ENCODE peak calls at places on chromosomes 4 and X, in six cellular contexts. One of them, this sample, is unnamed.

GRCh38 chr4:61838072-61838471 is 637.9 kb downstream of the ADGRL3 start:
- DNase-seq in heart right ventricle: no peak
- DNase-seq in CD8-positive, alpha-beta T cell: no peak
- DNase-seq in PC-3: peak
- DNase-seq in K562: no peak
- DNase-seq in lung: no peak
- DNase-seq in this sample: no peak

GRCh38 chr4:113574636-113575103 is 186.9 kb downstream of the CAMK2D start:
- DNase-seq in heart right ventricle: no peak
- DNase-seq in CD8-positive, alpha-beta T cell: no peak
- DNase-seq in PC-3: no peak
- DNase-seq in K562: no peak
- DNase-seq in lung: no peak
- DNase-seq in this sample: no peak

GRCh38 chr4:110175634-110176033 is 22.8 kb downstream of the ELOVL6 start:
- DNase-seq in heart right ventricle: no peak
- DNase-seq in CD8-positive, alpha-beta T cell: no peak
- DNase-seq in PC-3: peak
- DNase-seq in K562: no peak
- DNase-seq in lung: no peak
- DNase-seq in this sample: no peak

GRCh38 chr4:139278956-139279722 is 886 bp downstream of the MGARP start:
- DNase-seq in heart right ventricle: no peak
- DNase-seq in CD8-positive, alpha-beta T cell: no peak
- DNase-seq in PC-3: no peak
- DNase-seq in K562: no peak
- DNase-seq in lung: no peak
- DNase-seq in this sample: no peak

GRCh38 chr4:881709-882108 is 50.4 kb downstream of the GAK start:
- DNase-seq in heart right ventricle: no peak
- DNase-seq in CD8-positive, alpha-beta T cell: peak
- DNase-seq in PC-3: no peak
- DNase-seq in K562: no peak
- DNase-seq in lung: no peak
- DNase-seq in this sample: no peak

GRCh38 chr4:143352052-143352451 is 15.4 kb downstream of the GAB1 start:
- DNase-seq in heart right ventricle: no peak
- DNase-seq in CD8-positive, alpha-beta T cell: no peak
- DNase-seq in PC-3: peak
- DNase-seq in K562: no peak
- DNase-seq in lung: no peak
- DNase-seq in this sample: no peak

GRCh38 chrX:69133561-69134542 is 31.4 kb downstream of the PJA1 start:
- DNase-seq in heart right ventricle: no peak
- DNase-seq in CD8-positive, alpha-beta T cell: no peak
- DNase-seq in PC-3: peak
- DNase-seq in K562: peak
- DNase-seq in lung: no peak
- DNase-seq in this sample: no peak

GRCh38 chrX:74351760-74352159 is 47.8 kb downstream of the ZCCHC13 start:
- DNase-seq in heart right ventricle: no peak
- DNase-seq in CD8-positive, alpha-beta T cell: no peak
- DNase-seq in PC-3: no peak
- DNase-seq in K562: peak
- DNase-seq in lung: no peak
- DNase-seq in this sample: no peak

GRCh38 chrX:136812286-136812685 is 31.6 kb upstream of the ARHGEF6 start:
- DNase-seq in heart right ventricle: no peak
- DNase-seq in CD8-positive, alpha-beta T cell: no peak
- DNase-seq in PC-3: no peak
- DNase-seq in K562: no peak
- DNase-seq in lung: no peak
- DNase-seq in this sample: no peak

GRCh38 chr4:36042122-36042970 is 202.0 kb downstream of the ARAP2 start:
- DNase-seq in heart right ventricle: no peak
- DNase-seq in CD8-positive, alpha-beta T cell: no peak
- DNase-seq in PC-3: no peak
- DNase-seq in K562: no peak
- DNase-seq in lung: no peak
- DNase-seq in this sample: no peak

GRCh38 chr4:134531013-134531412 is 329.4 kb upstream of the PABPC4L start:
- DNase-seq in heart right ventricle: no peak
- DNase-seq in CD8-positive, alpha-beta T cell: no peak
- DNase-seq in PC-3: no peak
- DNase-seq in K562: no peak
- DNase-seq in lung: no peak
- DNase-seq in this sample: no peak

GRCh38 chr4:79408063-79408462 is at the start of gene GK2:
- DNase-seq in heart right ventricle: peak
- DNase-seq in CD8-positive, alpha-beta T cell: no peak
- DNase-seq in PC-3: no peak
- DNase-seq in K562: no peak
- DNase-seq in lung: no peak
- DNase-seq in this sample: no peak

GRCh38 chrX:119008122-119008744 is 33.8 kb downstream of the LONRF3 start:
- DNase-seq in heart right ventricle: peak
- DNase-seq in CD8-positive, alpha-beta T cell: peak
- DNase-seq in PC-3: peak
- DNase-seq in K562: peak
- DNase-seq in lung: no peak
- DNase-seq in this sample: no peak

GRCh38 chrX:150983526-150984163 is 510 bp downstream of the HMGB3 start:
- DNase-seq in heart right ventricle: no peak
- DNase-seq in CD8-positive, alpha-beta T cell: no peak
- DNase-seq in PC-3: no peak
- DNase-seq in K562: no peak
- DNase-seq in lung: no peak
- DNase-seq in this sample: no peak
- H3K27ac ChIP-seq in heart right ventricle: no peak
- H3K27ac ChIP-seq in CD8-positive, alpha-beta T cell: no peak
- H3K27ac ChIP-seq in PC-3: peak
- H3K27ac ChIP-seq in K562: peak
- H3K27ac ChIP-seq in lung: peak
- H3K27ac ChIP-seq in this sample: no peak

DNA sequence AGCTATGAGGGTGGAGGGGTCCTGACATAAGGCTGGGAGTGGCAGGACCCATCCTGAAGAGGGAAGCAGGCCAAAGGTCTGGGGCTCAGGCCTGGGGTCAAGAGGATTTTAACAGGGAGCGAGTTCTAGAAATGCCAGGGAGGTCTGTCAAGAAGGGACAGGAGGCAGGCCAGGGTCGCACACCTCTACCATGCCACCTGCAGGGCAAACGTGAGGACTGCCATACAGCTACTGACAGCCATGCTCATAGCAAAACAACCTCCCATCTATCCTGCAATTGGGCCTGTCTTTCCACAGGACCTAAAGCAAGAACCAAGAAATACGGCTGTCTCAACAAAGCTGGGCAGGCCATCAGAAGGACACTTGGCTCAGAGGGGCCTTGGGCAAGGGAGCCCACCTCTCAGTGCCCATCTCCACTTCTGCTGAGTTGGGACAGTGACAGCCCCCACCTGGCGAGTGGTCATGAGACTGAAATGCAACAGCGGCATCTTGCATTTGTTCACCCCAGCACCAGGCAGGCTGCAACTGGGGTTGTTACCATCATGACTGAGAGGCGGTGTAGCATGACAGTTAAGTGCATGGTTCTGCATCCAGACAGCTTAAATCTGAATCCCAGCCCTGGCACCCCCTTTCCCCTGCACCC is 92.7 kb downstream of the WFS1 start:
- DNase-seq in heart right ventricle: no peak
- DNase-seq in CD8-positive, alpha-beta T cell: no peak
- DNase-seq in PC-3: peak
- DNase-seq in K562: no peak
- DNase-seq in lung: no peak
- DNase-seq in this sample: no peak
- TF ChIP-seq CTCF in heart right ventricle: no peak
- TF ChIP-seq CTCF in CD8-positive, alpha-beta T cell: no peak
- TF ChIP-seq CTCF in PC-3: peak
- TF ChIP-seq CTCF in K562: no peak
- TF ChIP-seq CTCF in lung: no peak
- TF ChIP-seq CTCF in this sample: no peak

DNA sequence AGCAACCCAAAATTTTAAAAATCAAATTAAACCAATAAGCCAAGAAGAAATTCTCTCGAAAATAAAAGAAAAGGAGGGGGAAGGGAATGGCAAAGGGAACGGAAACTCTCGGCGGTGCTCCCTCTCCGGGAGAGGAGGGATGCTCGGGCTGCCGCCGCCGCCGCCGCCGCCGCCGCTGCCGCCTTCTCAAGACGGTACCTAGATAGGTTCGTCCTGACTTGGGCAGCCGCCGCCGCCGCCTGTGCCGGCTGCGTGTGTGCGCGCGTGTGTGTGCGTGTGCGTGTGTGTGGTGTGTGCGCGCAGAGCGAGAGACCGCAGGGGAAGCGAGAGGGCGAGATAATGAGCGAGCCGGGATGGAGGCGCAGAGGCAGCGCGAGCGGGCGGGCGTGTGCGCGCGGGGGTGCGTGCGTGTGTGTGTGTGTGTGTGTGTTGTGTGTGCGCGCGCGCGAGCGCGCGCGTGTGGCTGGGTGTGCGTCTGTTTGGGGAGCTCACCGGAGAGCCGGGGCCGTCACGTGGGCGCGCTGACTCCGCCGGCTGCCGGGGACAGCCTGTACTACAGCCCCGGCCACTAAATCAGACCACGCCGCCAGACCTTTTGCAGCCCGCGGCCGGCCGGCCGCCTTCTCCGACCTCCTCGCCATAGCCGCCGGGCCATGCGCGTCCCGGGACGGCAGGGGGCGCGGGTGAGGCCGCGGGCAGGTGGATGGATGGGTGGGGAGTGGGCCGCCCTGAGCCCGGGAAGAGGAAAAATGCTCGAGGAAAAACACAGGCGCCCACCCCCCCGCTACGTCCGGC is 111.6 kb downstream of the DHX15 start:
- DNase-seq in heart right ventricle: peak
- DNase-seq in CD8-positive, alpha-beta T cell: peak
- DNase-seq in PC-3: peak
- DNase-seq in K562: peak
- DNase-seq in lung: peak
- DNase-seq in this sample: peak
- H3K27ac ChIP-seq in heart right ventricle: peak
- H3K27ac ChIP-seq in CD8-positive, alpha-beta T cell: no peak
- H3K27ac ChIP-seq in PC-3: no peak
- H3K27ac ChIP-seq in K562: no peak
- H3K27ac ChIP-seq in lung: peak
- H3K27ac ChIP-seq in this sample: peak

GRCh38 chrX:108590496-108590895 is 145.9 kb downstream of the IRS4 start:
- DNase-seq in heart right ventricle: no peak
- DNase-seq in CD8-positive, alpha-beta T cell: no peak
- DNase-seq in PC-3: no peak
- DNase-seq in K562: no peak
- DNase-seq in lung: no peak
- DNase-seq in this sample: no peak

GRCh38 chrX:108582151-108582550 is 142.5 kb downstream of the COL4A5 start:
- DNase-seq in heart right ventricle: no peak
- DNase-seq in CD8-positive, alpha-beta T cell: no peak
- DNase-seq in PC-3: no peak
- DNase-seq in K562: no peak
- DNase-seq in lung: no peak
- DNase-seq in this sample: no peak

DNA sequence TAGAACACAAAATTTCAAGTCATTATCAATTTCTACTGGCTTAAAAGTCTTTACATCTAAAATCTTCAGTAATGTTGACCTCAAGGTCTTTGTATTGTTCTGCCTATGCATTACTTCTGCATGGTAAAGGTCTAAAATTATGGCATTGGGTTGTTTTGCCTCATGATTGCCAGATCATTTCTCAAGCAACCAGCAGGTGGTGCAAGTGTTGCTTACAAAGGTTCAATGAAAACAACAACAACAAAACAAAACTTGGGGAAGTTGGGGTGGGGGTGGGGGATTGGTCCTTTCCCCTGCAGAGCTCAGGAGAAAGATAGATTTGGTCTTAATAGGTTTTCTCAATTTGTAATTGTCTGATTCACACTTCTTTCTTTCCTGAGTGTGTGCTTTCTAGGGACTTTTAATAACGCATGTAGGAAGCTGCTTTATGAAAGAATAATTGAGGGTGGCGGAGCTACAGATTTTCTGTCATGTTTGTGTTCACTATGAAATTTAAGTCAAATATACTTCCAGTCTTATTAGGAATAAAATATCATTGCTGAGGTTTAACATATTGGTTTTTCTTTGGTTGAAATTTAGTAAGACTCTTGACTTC is 145.1 kb downstream of the COL4A5 start:
- DNase-seq in heart right ventricle: no peak
- DNase-seq in CD8-positive, alpha-beta T cell: no peak
- DNase-seq in PC-3: peak
- DNase-seq in K562: peak
- DNase-seq in lung: no peak
- DNase-seq in this sample: no peak
- TF ChIP-seq CTCF in heart right ventricle: no peak
- TF ChIP-seq CTCF in CD8-positive, alpha-beta T cell: no peak
- TF ChIP-seq CTCF in PC-3: peak
- TF ChIP-seq CTCF in K562: peak
- TF ChIP-seq CTCF in lung: no peak
- TF ChIP-seq CTCF in this sample: no peak

DNA sequence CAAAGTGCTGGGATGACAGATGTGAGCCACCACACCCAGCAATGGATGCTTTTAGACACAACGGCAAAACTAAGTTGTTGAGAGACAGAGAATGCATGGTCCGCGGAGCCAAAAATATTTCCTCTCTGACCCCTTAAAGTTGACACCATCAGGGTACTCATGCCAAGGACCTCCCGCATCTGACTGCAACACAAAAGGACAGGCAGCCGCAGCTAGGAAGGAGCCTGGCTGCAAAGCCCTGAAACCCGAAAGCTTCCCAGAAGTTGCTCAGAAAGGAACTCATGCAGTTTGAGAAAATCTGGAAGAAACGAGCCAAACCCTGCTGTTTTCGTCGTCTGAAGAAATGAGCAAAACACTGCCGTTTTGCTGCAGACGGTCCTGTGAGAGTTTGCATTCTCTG is 16.5 kb downstream of the DHRSX start:
- DNase-seq in heart right ventricle: no peak
- DNase-seq in CD8-positive, alpha-beta T cell: no peak
- DNase-seq in PC-3: no peak
- DNase-seq in K562: no peak
- DNase-seq in lung: no peak
- DNase-seq in this sample: no peak
- H3K27ac ChIP-seq in heart right ventricle: peak
- H3K27ac ChIP-seq in CD8-positive, alpha-beta T cell: no peak
- H3K27ac ChIP-seq in PC-3: no peak
- H3K27ac ChIP-seq in K562: no peak
- H3K27ac ChIP-seq in lung: peak
- H3K27ac ChIP-seq in this sample: peak

GRCh38 chrX:8731579-8732395 is at the start of gene ANOS1:
- DNase-seq in heart right ventricle: peak
- DNase-seq in CD8-positive, alpha-beta T cell: no peak
- DNase-seq in PC-3: peak
- DNase-seq in K562: no peak
- DNase-seq in lung: peak
- DNase-seq in this sample: no peak
- TF ChIP-seq CTCF in heart right ventricle: no peak
- TF ChIP-seq CTCF in CD8-positive, alpha-beta T cell: no peak
- TF ChIP-seq CTCF in PC-3: no peak
- TF ChIP-seq CTCF in K562: no peak
- TF ChIP-seq CTCF in lung: no peak
- TF ChIP-seq CTCF in this sample: no peak